ENCODE peak calls at places on chromosomes 3 and 15, in five cellular contexts. One of them, this sample, is unnamed. For H3K4me1, the result is how much of the 10 kb centered on the place peaks cover.

GRCh38 chr3:197354195-197355059 is 56.0 kb upstream of the DLG1 start:
- DNase-seq in H1: no peak
- DNase-seq in IMR-90: peak
- DNase-seq in mesenchymal stem cell: peak
- DNase-seq in mesendoderm: no peak
- DNase-seq in this sample: no peak

GRCh38 chr15:69692342-69692741 is 239.7 kb downstream of the RPLP1 start:
- DNase-seq in mesenchymal stem cell: no peak
- DNase-seq in mesendoderm: no peak
- DNase-seq in IMR-90: no peak
- DNase-seq in H1: no peak
- DNase-seq in this sample: no peak

GRCh38 chr3:155748611-155749365 is 3.9 kb upstream of the PLCH1 start:
- DNase-seq in IMR-90: no peak
- DNase-seq in H1: no peak
- DNase-seq in mesenchymal stem cell: no peak
- DNase-seq in mesendoderm: no peak
- DNase-seq in this sample: no peak

GRCh38 chr15:101326462-101327146 is 31.6 kb upstream of the SNRPA1 start:
- DNase-seq in H1: no peak
- DNase-seq in mesendoderm: no peak
- DNase-seq in mesenchymal stem cell: no peak
- DNase-seq in IMR-90: no peak
- DNase-seq in this sample: no peak

GRCh38 chr3:13308406-13308805 is 111.7 kb downstream of the NUP210 start:
- DNase-seq in IMR-90: peak
- DNase-seq in mesendoderm: peak
- DNase-seq in mesenchymal stem cell: peak
- DNase-seq in H1: peak
- DNase-seq in this sample: peak

GRCh38 chr3:138694287-138695007 is 85.9 kb downstream of the FAIM start:
- DNase-seq in H1: no peak
- DNase-seq in IMR-90: peak
- DNase-seq in mesenchymal stem cell: peak
- DNase-seq in mesendoderm: peak
- DNase-seq in this sample: no peak

GRCh38 chr15:47975422-47975821 is 145.4 kb upstream of the SLC24A5 start:
- DNase-seq in mesendoderm: no peak
- DNase-seq in mesenchymal stem cell: no peak
- DNase-seq in IMR-90: no peak
- DNase-seq in H1: no peak
- DNase-seq in this sample: peak

GRCh38 chr3:182729903-182730674 is 63.2 kb upstream of the ATP11B start:
- DNase-seq in IMR-90: no peak
- DNase-seq in H1: no peak
- DNase-seq in mesenchymal stem cell: no peak
- DNase-seq in mesendoderm: no peak
- DNase-seq in this sample: no peak

GRCh38 chr15:77013786-77014136 is 18.8 kb downstream of the PSTPIP1 start:
- DNase-seq in IMR-90: no peak
- DNase-seq in mesenchymal stem cell: no peak
- DNase-seq in H1: no peak
- DNase-seq in mesendoderm: peak
- DNase-seq in this sample: no peak

GRCh38 chr3:123618768-123619484 is 34.1 kb upstream of the HACD2 start:
- DNase-seq in IMR-90: peak
- DNase-seq in mesenchymal stem cell: no peak
- DNase-seq in H1: no peak
- DNase-seq in mesendoderm: no peak
- DNase-seq in this sample: no peak

GRCh38 chr3:134480546-134480945 is 5.2 kb downstream of the ANAPC13 start:
- DNase-seq in mesenchymal stem cell: no peak
- DNase-seq in H1: no peak
- DNase-seq in mesendoderm: peak
- DNase-seq in IMR-90: no peak
- DNase-seq in this sample: no peak

GRCh38 chr15:70976856-70977255 is 84.2 kb downstream of the LRRC49 start:
- DNase-seq in mesendoderm: no peak
- DNase-seq in IMR-90: peak
- DNase-seq in H1: no peak
- DNase-seq in mesenchymal stem cell: no peak
- DNase-seq in this sample: no peak

GRCh38 chr3:177932750-177933660 is 603.2 kb upstream of the KCNMB2 start:
- DNase-seq in H1: no peak
- DNase-seq in IMR-90: peak
- DNase-seq in mesendoderm: no peak
- DNase-seq in mesenchymal stem cell: no peak
- DNase-seq in this sample: no peak

GRCh38 chr3:62956411-62956810 is 81.2 kb upstream of the CADPS start:
- DNase-seq in IMR-90: no peak
- DNase-seq in H1: no peak
- DNase-seq in mesenchymal stem cell: no peak
- DNase-seq in mesendoderm: no peak
- DNase-seq in this sample: no peak

GRCh38 chr3:39882111-39882510 is 72.7 kb downstream of the MYRIP start:
- DNase-seq in mesenchymal stem cell: no peak
- DNase-seq in IMR-90: no peak
- DNase-seq in H1: no peak
- DNase-seq in mesendoderm: no peak
- DNase-seq in this sample: no peak

GRCh38 chr15:73002509-73002908 is 49.8 kb upstream of the NEO1 start:
- DNase-seq in IMR-90: peak
- DNase-seq in mesenchymal stem cell: peak
- DNase-seq in H1: no peak
- DNase-seq in mesendoderm: no peak
- DNase-seq in this sample: no peak

GRCh38 chr3:46553154-46553553 is 12.9 kb downstream of the LRRC2 start:
- DNase-seq in mesenchymal stem cell: peak
- DNase-seq in IMR-90: peak
- DNase-seq in H1: no peak
- DNase-seq in mesendoderm: no peak
- DNase-seq in this sample: no peak

GRCh38 chr3:79314547-79314946 is 453.3 kb downstream of the ROBO1 start:
- DNase-seq in mesendoderm: no peak
- DNase-seq in H1: no peak
- DNase-seq in mesenchymal stem cell: no peak
- DNase-seq in IMR-90: no peak
- DNase-seq in this sample: no peak

GRCh38 chr3:150666167-150666566 is 37.6 kb downstream of the ERICH6 start:
- DNase-seq in IMR-90: no peak
- DNase-seq in mesenchymal stem cell: no peak
- DNase-seq in mesendoderm: no peak
- DNase-seq in H1: no peak
- DNase-seq in this sample: no peak

GRCh38 chr3:79497447-79498111 is 270.2 kb downstream of the ROBO1 start:
- DNase-seq in mesendoderm: peak
- DNase-seq in mesenchymal stem cell: peak
- DNase-seq in IMR-90: peak
- DNase-seq in H1: no peak
- DNase-seq in this sample: no peak

GRCh38 chr3:156151824-156152428 is 31.5 kb downstream of the KCNAB1 start:
- DNase-seq in H1: peak
- DNase-seq in mesendoderm: peak
- DNase-seq in IMR-90: peak
- DNase-seq in mesenchymal stem cell: peak
- DNase-seq in this sample: peak

GRCh38 chr3:72665701-72666443 is 182.4 kb downstream of the SHQ1 start:
- DNase-seq in H1: no peak
- DNase-seq in IMR-90: no peak
- DNase-seq in mesenchymal stem cell: peak
- DNase-seq in mesendoderm: peak
- DNase-seq in this sample: no peak

GRCh38 chr3:173411288-173412064 is 13.9 kb downstream of the NLGN1 start:
- DNase-seq in mesendoderm: peak
- DNase-seq in IMR-90: peak
- DNase-seq in mesenchymal stem cell: peak
- DNase-seq in H1: no peak
- DNase-seq in this sample: no peak

GRCh38 chr3:115512565-115513410 is 110.5 kb upstream of the GAP43 start:
- DNase-seq in IMR-90: peak
- DNase-seq in mesenchymal stem cell: peak
- DNase-seq in mesendoderm: peak
- DNase-seq in H1: no peak
- DNase-seq in this sample: peak

DNA sequence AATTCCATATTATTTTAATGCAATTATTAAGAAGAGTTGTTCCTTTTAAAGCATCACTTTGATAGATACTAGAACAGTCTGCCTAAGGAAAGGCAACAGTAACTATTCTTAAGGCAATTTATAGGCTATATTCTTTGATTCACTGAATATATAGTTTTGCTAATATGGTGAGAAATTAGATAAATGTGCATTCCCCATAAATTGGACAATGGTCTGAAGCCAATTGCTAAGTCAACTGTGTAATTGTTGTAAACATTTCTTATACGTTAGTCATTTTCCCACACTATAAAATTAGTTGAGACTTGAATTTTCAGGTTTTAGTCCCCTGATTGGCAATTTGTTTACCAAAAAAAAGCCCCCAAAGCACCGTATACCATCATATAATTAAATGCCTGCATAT is 263.0 kb upstream of the NECTIN3 start:
- DNase-seq in IMR-90: no peak
- DNase-seq in mesenchymal stem cell: no peak
- DNase-seq in H1: no peak
- DNase-seq in mesendoderm: no peak
- DNase-seq in this sample: no peak
- H3K27ac ChIP-seq in IMR-90: no peak
- H3K27ac ChIP-seq in mesenchymal stem cell: no peak
- H3K27ac ChIP-seq in H1: no peak
- H3K27ac ChIP-seq in mesendoderm: no peak
- H3K27ac ChIP-seq in this sample: no peak

DNA sequence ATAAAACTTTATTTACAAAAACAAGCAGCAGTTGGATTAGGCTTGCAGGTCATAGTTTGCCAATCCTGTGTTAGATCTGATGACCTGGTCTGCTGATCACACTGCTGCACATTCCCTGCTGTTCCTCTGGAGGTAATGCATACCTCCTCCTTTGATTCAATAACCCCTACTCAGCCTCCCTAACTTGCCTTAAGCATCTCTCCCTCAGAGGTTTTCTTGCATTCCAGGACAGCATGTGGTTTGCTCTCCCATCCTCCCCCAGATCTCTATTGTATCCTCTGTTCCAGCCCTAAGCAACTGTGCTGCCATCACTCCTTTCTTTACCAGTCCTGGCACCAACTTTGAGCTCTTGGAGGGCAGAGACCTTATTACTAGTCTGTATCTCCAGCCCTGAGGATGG is 63.4 kb downstream of the CACNA2D3 start:
- DNase-seq in mesendoderm: peak
- DNase-seq in mesenchymal stem cell: no peak
- DNase-seq in H1: no peak
- DNase-seq in IMR-90: no peak
- DNase-seq in this sample: no peak
- H3K4me1 ChIP-seq in mesendoderm: under half
- H3K4me1 ChIP-seq in mesenchymal stem cell: under half
- H3K4me1 ChIP-seq in H1: under half
- H3K4me1 ChIP-seq in IMR-90: under half
- H3K4me1 ChIP-seq in this sample: under half

DNA sequence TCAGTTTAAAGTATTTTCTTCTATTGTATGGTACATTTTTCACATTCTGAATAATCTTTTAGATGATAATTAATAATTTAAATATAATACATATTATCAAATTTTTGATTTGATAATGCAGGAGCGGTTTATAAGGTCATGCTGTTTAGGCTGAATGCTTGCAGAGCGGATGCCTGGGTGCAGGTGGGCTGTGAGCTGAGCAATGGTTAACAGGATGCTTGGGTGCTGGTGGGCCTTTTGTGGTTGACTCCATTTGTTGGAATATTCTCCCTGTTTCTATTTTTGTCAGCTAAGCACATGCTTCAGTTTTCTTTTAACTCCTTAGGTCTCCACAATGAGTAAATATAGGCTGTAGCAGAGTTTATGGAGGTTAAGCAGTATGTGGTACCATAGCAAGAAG is 1549.3 kb downstream of the OTOL1 start:
- DNase-seq in IMR-90: no peak
- DNase-seq in H1: no peak
- DNase-seq in mesenchymal stem cell: no peak
- DNase-seq in mesendoderm: no peak
- DNase-seq in this sample: no peak
- H2BK120ac ChIP-seq in IMR-90: no peak
- H2BK120ac ChIP-seq in H1: no peak
- H2BK120ac ChIP-seq in mesenchymal stem cell: no peak
- H2BK120ac ChIP-seq in mesendoderm: no peak
- H2BK120ac ChIP-seq in this sample: no peak

DNA sequence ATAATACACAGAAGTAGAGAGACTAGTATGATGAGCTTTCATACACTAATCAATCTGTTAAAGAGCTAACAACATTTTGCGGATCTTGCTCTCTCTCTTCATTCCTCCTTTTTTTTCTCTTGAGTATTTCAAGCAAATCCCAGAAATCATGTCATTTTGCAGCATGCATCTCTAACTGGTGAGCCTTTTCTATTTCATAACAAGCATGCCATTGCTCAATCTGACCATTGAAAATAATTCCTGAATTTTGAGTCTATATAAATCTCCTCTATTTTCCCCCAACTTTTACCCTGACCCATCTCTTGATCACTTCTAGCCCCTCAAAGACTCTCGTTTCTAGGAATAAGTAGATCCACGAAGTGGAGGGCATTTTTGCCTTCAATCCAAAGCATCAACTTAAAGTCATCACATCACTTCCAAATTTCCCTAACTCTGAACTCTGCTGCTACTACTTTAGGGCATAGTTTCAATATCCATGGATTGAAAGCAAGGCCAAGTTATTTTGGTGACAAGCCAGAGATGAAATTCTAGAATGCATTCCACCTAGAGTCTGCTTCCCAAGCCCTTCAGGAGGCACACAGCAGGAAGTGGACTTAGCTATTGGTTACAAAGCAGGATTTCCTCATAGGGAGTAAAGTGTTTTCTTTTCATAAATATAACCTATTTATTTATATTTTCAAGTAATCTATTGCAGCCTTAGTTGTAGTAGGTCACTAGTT is 253.5 kb upstream of the ZPLD1 start:
- DNase-seq in mesendoderm: peak
- DNase-seq in H1: no peak
- DNase-seq in mesenchymal stem cell: peak
- DNase-seq in IMR-90: peak
- DNase-seq in this sample: no peak
- H3K27ac ChIP-seq in mesendoderm: no peak
- H3K27ac ChIP-seq in H1: no peak
- H3K27ac ChIP-seq in mesenchymal stem cell: peak
- H3K27ac ChIP-seq in IMR-90: peak
- H3K27ac ChIP-seq in this sample: no peak

DNA sequence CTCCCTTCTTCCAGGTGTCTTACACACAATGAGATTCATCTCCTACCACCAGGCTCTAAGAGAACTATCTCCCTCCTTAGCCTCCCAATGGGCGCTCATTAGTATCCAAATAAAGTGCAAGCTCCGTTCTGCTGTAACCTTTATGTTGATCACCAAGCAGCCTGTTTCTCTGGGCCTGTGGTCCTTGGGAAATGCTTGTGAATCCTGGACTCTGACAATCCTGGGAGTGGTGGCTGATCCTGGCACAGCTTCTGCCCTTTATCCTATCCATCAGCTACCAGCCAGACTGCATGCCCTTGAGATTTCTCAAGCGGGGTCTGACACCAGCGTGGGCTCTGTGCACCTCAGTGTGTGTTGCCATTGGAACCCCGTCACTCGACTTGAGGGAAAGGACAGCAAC is 26.1 kb upstream of the USP3 start:
- DNase-seq in mesendoderm: no peak
- DNase-seq in H1: no peak
- DNase-seq in mesenchymal stem cell: no peak
- DNase-seq in IMR-90: no peak
- DNase-seq in this sample: no peak
- H3K4me1 ChIP-seq in mesendoderm: under half
- H3K4me1 ChIP-seq in H1: under half
- H3K4me1 ChIP-seq in mesenchymal stem cell: under half
- H3K4me1 ChIP-seq in IMR-90: under half
- H3K4me1 ChIP-seq in this sample: under half

This sample was measured in neuronal stem cell.